ENCODE peak calls at places on chromosomes 5 and 9, in eight cellular contexts. V, A, Q, N, U, K, J and D are unnamed samples.
A peak's percentile ranks its signal among the peaks of the same experiment; 100 is the strongest.

GRCh38 chr5:28808967-28809810 is 1770.8 kb upstream of the CDH9 start:
- DNase-seq in U (no peak), V (no peak), Q (no peak), N (no peak), A (no peak), K (no peak), J (no peak), D (no peak)

GRCh38 chr9:36149197-36149596 is 12.7 kb downstream of the GLIPR2 start:
- DNase-seq in A (peak; percentile 87), V (no peak), N (no peak), Q (no peak), J (peak; percentile 36), U (no peak), K (no peak), D (no peak)

GRCh38 chr5:154055225-154055624 is 16.5 kb downstream of the MFAP3 start:
- DNase-seq in A (no peak), K (no peak), Q (no peak), V (no peak), N (no peak), U (no peak), J (no peak), D (peak; percentile 35)

GRCh38 chr9:68844196-68844595 is 139.2 kb downstream of the PIP5K1B start:
- DNase-seq in N (no peak), A (no peak), U (no peak), J (no peak), K (no peak), Q (no peak), V (no peak), D (peak; percentile 36)

GRCh38 chr9:33731625-33732024 is 63.7 kb upstream of the PRSS3 start:
- DNase-seq in K (no peak), A (no peak), V (no peak), J (no peak), U (no peak), N (no peak), Q (no peak), D (no peak)

GRCh38 chr5:121031487-121031886 is 567.4 kb downstream of the PRR16 start:
- DNase-seq in K (no peak), A (no peak), U (no peak), J (peak; percentile 66), N (no peak), V (no peak), Q (no peak), D (no peak)

GRCh38 chr5:97641081-97641480 is 458.0 kb upstream of the RIOK2 start:
- DNase-seq in U (no peak), Q (no peak), J (no peak), N (no peak), A (no peak), V (no peak), K (no peak), D (no peak)

GRCh38 chr9:36064448-36065037 is 27.8 kb downstream of the RECK start:
- DNase-seq in Q (no peak), A (peak; percentile 54), K (no peak), N (no peak), J (peak; percentile 3), U (no peak), V (no peak), D (no peak)

GRCh38 chr5:17441351-17441750 is 56.7 kb upstream of the TAF11L2 start:
- DNase-seq in U (no peak), N (no peak), K (no peak), Q (no peak), A (peak; percentile 79), J (peak; percentile 55), V (no peak), D (no peak)

GRCh38 chr5:9339206-9339818 is 206.6 kb downstream of the SEMA5A start:
- DNase-seq in K (no peak), U (peak; percentile 5), V (no peak), J (no peak), A (no peak), Q (peak; percentile 8), N (no peak), D (no peak)

GRCh38 chr5:149439899-149440655 is 61.0 kb upstream of the IL17B start:
- DNase-seq in U (peak; percentile 34), J (no peak), N (no peak), Q (peak; percentile 29), K (peak; percentile 16), A (peak; percentile 65), V (no peak), D (no peak)